ENCODE peak calls at places on chromosome 14, in nine cellular contexts. X is mucosa of gallbladder, P is BE2C, Y is D341Med, B is NCI-H1092, D is EL, I is hepatocyte, Q is OCI-LY7, L is dermis microvascular lymphatic vessel endothelial cell. H is an unnamed sample.

GRCh38 chr14:99820702-99821331 is 27.6 kb downstream of the EML1 start:
- DNase-seq in X (no peak), P (no peak), Y (no peak), B (no peak), D (no peak), I (no peak), Q (peak; percentile 12), L (no peak), H (no peak)

GRCh38 chr14:67934851-67935250 is 115.3 kb downstream of the RAD51B start:
- DNase-seq in X (no peak), P (no peak), Y (no peak), B (no peak), D (no peak), I (no peak), Q (no peak), L (no peak), H (no peak)

GRCh38 chr14:58641509-58641908 is 3.7 kb downstream of the DACT1 start:
- DNase-seq in X (no peak), P (no peak), Y (no peak), B (no peak), D (no peak), I (no peak), Q (no peak), L (no peak), H (no peak)

GRCh38 chr14:79587194-79587593 is 624.1 kb downstream of the DIO2 start:
- DNase-seq in X (peak; percentile 15), P (no peak), Y (no peak), B (peak; percentile 30), D (no peak), I (no peak), Q (no peak), L (no peak), H (no peak)

GRCh38 chr14:55306938-55307589 is 35.8 kb downstream of the FBXO34 start:
- DNase-seq in X (no peak), P (no peak), Y (no peak), B (no peak), D (no peak), I (no peak), Q (no peak), L (peak; percentile 90), H (no peak)

GRCh38 chr14:104091061-104091926 is 5.8 kb downstream of the ASPG start:
- DNase-seq in X (no peak), P (peak; percentile 36), Y (no peak), B (no peak), D (no peak), I (no peak), Q (no peak), L (no peak), H (no peak)

GRCh38 chr14:32933623-32933942 is 5.1 kb upstream of the NPAS3 start:
- DNase-seq in X (no peak), P (no peak), Y (no peak), B (no peak), D (no peak), I (no peak), Q (no peak), L (no peak), H (no peak)

GRCh38 chr14:66496188-66496807 is 10.1 kb downstream of the CCDC196 start:
- DNase-seq in X (no peak), P (no peak), Y (no peak), B (no peak), D (no peak), I (no peak), Q (no peak), L (no peak), H (no peak)

GRCh38 chr14:71607056-71607455 is 325.2 kb upstream of the RGS6 start:
- DNase-seq in X (no peak), P (no peak), Y (no peak), B (no peak), D (no peak), I (no peak), Q (no peak), L (no peak), H (no peak)

GRCh38 chr14:29016050-29016900 is 249.7 kb downstream of the FOXG1 start:
- DNase-seq in X (peak; percentile 10), P (peak; percentile 39), Y (peak; percentile 75), B (peak; percentile 59), D (peak; percentile 49), I (peak; percentile 59), Q (peak; percentile 27), L (peak; percentile 4), H (peak; percentile 78)

GRCh38 chr14:68719634-68720384 is 73.1 kb downstream of the ZFP36L1 start:
- DNase-seq in X (no peak), P (no peak), Y (no peak), B (no peak), D (no peak), I (no peak), Q (no peak), L (no peak), H (no peak)

GRCh38 chr14:61140271-61140670 is 140.9 kb downstream of the TMEM30B start:
- DNase-seq in X (no peak), P (no peak), Y (no peak), B (no peak), D (no peak), I (no peak), Q (no peak), L (no peak), H (no peak)

GRCh38 chr14:74257988-74258704 is 18.9 kb downstream of the VSX2 start:
- DNase-seq in X (no peak), P (no peak), Y (peak; percentile 84), B (no peak), D (no peak), I (no peak), Q (no peak), L (no peak), H (no peak)

GRCh38 chr14:56127156-56127555 is 8.9 kb downstream of the PELI2 start:
- DNase-seq in X (no peak), P (no peak), Y (no peak), B (no peak), D (no peak), I (no peak), Q (no peak), L (no peak), H (no peak)

GRCh38 chr14:73850940-73851339 is 691 bp upstream of the PTGR2 start:
- DNase-seq in X (no peak), P (no peak), Y (no peak), B (no peak), D (no peak), I (peak; percentile 20), Q (no peak), L (no peak), H (peak; percentile 38)

GRCh38 chr14:105117710-105118385 is 50.7 kb downstream of the JAG2 start:
- DNase-seq in X (no peak), P (no peak), Y (peak; percentile 8), B (no peak), D (no peak), I (no peak), Q (no peak), L (no peak), H (no peak)

GRCh38 chr14:42200951-42201350 is 594.3 kb downstream of the LRFN5 start:
- DNase-seq in X (no peak), P (no peak), Y (no peak), B (no peak), D (no peak), I (no peak), Q (no peak), L (no peak), H (no peak)

GRCh38 chr14:68784298-68784910 is 8.5 kb downstream of the ZFP36L1 start:
- DNase-seq in X (peak; percentile 93), P (no peak), Y (peak; percentile 10), B (no peak), D (peak; percentile 68), I (peak; percentile 92), Q (no peak), L (no peak), H (peak; percentile 99)

GRCh38 chr14:79278286-79278797 is 933.0 kb downstream of the DIO2 start:
- DNase-seq in X (no peak), P (peak; percentile 3), Y (peak; percentile 22), B (no peak), D (peak; percentile 10), I (no peak), Q (no peak), L (no peak), H (no peak)

GRCh38 chr14:100155049-100155621 is 4.3 kb downstream of the DEGS2 start:
- DNase-seq in X (no peak), P (peak; percentile 56), Y (no peak), B (no peak), D (peak; percentile 26), I (peak; percentile 56), Q (peak; percentile 54), L (no peak), H (peak; percentile 46)

GRCh38 chr14:65302571-65303184 is 109.9 kb upstream of the FUT8 start:
- DNase-seq in X (no peak), P (no peak), Y (no peak), B (peak; percentile 18), D (no peak), I (no peak), Q (peak; percentile 82), L (no peak), H (no peak)

GRCh38 chr14:55130194-55130550 is 1.1 kb downstream of the LGALS3 start:
- DNase-seq in X (no peak), P (no peak), Y (no peak), B (no peak), D (peak; percentile 34), I (no peak), Q (no peak), L (no peak), H (peak; percentile 34)

GRCh38 chr14:69674546-69675245 is 63.3 kb downstream of the SUSD6 start:
- DNase-seq in X (no peak), P (no peak), Y (no peak), B (no peak), D (no peak), I (no peak), Q (no peak), L (no peak), H (no peak)

GRCh38 chr14:96263347-96264199 is 7.6 kb downstream of the BDKRB1 start:
- DNase-seq in X (no peak), P (no peak), Y (no peak), B (no peak), D (no peak), I (no peak), Q (peak; percentile 2), L (no peak), H (no peak)

GRCh38 chr14:32077081-32078029 is at the start of gene ARHGAP5:
- DNase-seq in X (peak; percentile 24), P (peak; percentile 65), Y (peak; percentile 65), B (peak; percentile 81), D (no peak), I (peak; percentile 85), Q (peak; percentile 59), L (peak; percentile 4), H (peak; percentile 58)

GRCh38 chr14:61611880-61612630 is 83.3 kb upstream of the HIF1A start:
- DNase-seq in X (no peak), P (no peak), Y (no peak), B (no peak), D (peak; percentile 46), I (no peak), Q (no peak), L (no peak), H (no peak)

H was measured in HepG2.